ENCODE peak calls at places on chromosome 13, in nine cellular contexts. One of them, this sample, is unnamed.

GRCh38 chr13:99693351-99693750 is 192.1 kb downstream of the TM9SF2 start:
- DNase-seq in lung microvascular endothelial cell: no peak
- DNase-seq in stimulated activated CD4-positive, alpha-beta T cell treated with anti-CD3 and anti-CD28 coated beads, TNF-alpha, amount 100 ng/mL, for 48 hours: no peak
- DNase-seq in T-helper 1 cell: no peak
- DNase-seq in brain microvascular endothelial cell: no peak
- DNase-seq in T-cell: no peak
- DNase-seq in epithelial cell of prostate: no peak
- DNase-seq in WERI-Rb-1: peak; percentile 42
- DNase-seq in cardiac fibroblast: no peak
- DNase-seq in this sample: no peak

GRCh38 chr13:94656766-94657165 is 55.1 kb downstream of the GPR180 start:
- DNase-seq in lung microvascular endothelial cell: peak; percentile 72
- DNase-seq in stimulated activated CD4-positive, alpha-beta T cell treated with anti-CD3 and anti-CD28 coated beads, TNF-alpha, amount 100 ng/mL, for 48 hours: no peak
- DNase-seq in T-helper 1 cell: no peak
- DNase-seq in brain microvascular endothelial cell: peak; percentile 55
- DNase-seq in T-cell: no peak
- DNase-seq in epithelial cell of prostate: peak; percentile 79
- DNase-seq in WERI-Rb-1: no peak
- DNase-seq in cardiac fibroblast: peak; percentile 92
- DNase-seq in this sample: peak; percentile 78

GRCh38 chr13:44049546-44049945 is 169.8 kb downstream of the LACC1 start:
- DNase-seq in lung microvascular endothelial cell: no peak
- DNase-seq in stimulated activated CD4-positive, alpha-beta T cell treated with anti-CD3 and anti-CD28 coated beads, TNF-alpha, amount 100 ng/mL, for 48 hours: no peak
- DNase-seq in T-helper 1 cell: no peak
- DNase-seq in brain microvascular endothelial cell: no peak
- DNase-seq in T-cell: no peak
- DNase-seq in epithelial cell of prostate: no peak
- DNase-seq in WERI-Rb-1: no peak
- DNase-seq in cardiac fibroblast: no peak
- DNase-seq in this sample: no peak

GRCh38 chr13:46641274-46642081 is 88.5 kb downstream of the LRCH1 start:
- DNase-seq in lung microvascular endothelial cell: peak; percentile 69
- DNase-seq in stimulated activated CD4-positive, alpha-beta T cell treated with anti-CD3 and anti-CD28 coated beads, TNF-alpha, amount 100 ng/mL, for 48 hours: no peak
- DNase-seq in T-helper 1 cell: no peak
- DNase-seq in brain microvascular endothelial cell: no peak
- DNase-seq in T-cell: no peak
- DNase-seq in epithelial cell of prostate: no peak
- DNase-seq in WERI-Rb-1: no peak
- DNase-seq in cardiac fibroblast: peak; percentile 50
- DNase-seq in this sample: peak; percentile 49

GRCh38 chr13:98839826-98840769 is 87.6 kb upstream of the SLC15A1 start:
- DNase-seq in lung microvascular endothelial cell: peak; percentile 66
- DNase-seq in stimulated activated CD4-positive, alpha-beta T cell treated with anti-CD3 and anti-CD28 coated beads, TNF-alpha, amount 100 ng/mL, for 48 hours: peak; percentile 39
- DNase-seq in T-helper 1 cell: no peak
- DNase-seq in brain microvascular endothelial cell: peak; percentile 54
- DNase-seq in T-cell: no peak
- DNase-seq in epithelial cell of prostate: no peak
- DNase-seq in WERI-Rb-1: peak; percentile 90
- DNase-seq in cardiac fibroblast: peak; percentile 69
- DNase-seq in this sample: peak; percentile 62

GRCh38 chr13:36395280-36395679 is 37.0 kb upstream of the CCNA1 start:
- DNase-seq in lung microvascular endothelial cell: peak; percentile 46
- DNase-seq in stimulated activated CD4-positive, alpha-beta T cell treated with anti-CD3 and anti-CD28 coated beads, TNF-alpha, amount 100 ng/mL, for 48 hours: no peak
- DNase-seq in T-helper 1 cell: no peak
- DNase-seq in brain microvascular endothelial cell: no peak
- DNase-seq in T-cell: no peak
- DNase-seq in epithelial cell of prostate: no peak
- DNase-seq in WERI-Rb-1: no peak
- DNase-seq in cardiac fibroblast: peak; percentile 81
- DNase-seq in this sample: peak; percentile 77

GRCh38 chr13:100646030-100646673 is 28.4 kb downstream of the TMTC4 start:
- DNase-seq in lung microvascular endothelial cell: peak; percentile 63
- DNase-seq in stimulated activated CD4-positive, alpha-beta T cell treated with anti-CD3 and anti-CD28 coated beads, TNF-alpha, amount 100 ng/mL, for 48 hours: no peak
- DNase-seq in T-helper 1 cell: no peak
- DNase-seq in brain microvascular endothelial cell: peak; percentile 49
- DNase-seq in T-cell: no peak
- DNase-seq in epithelial cell of prostate: no peak
- DNase-seq in WERI-Rb-1: peak; percentile 76
- DNase-seq in cardiac fibroblast: peak; percentile 49
- DNase-seq in this sample: peak; percentile 60

GRCh38 chr13:111216166-111216960 is 101.3 kb downstream of the ARHGEF7 start:
- DNase-seq in lung microvascular endothelial cell: peak; percentile 36
- DNase-seq in stimulated activated CD4-positive, alpha-beta T cell treated with anti-CD3 and anti-CD28 coated beads, TNF-alpha, amount 100 ng/mL, for 48 hours: peak; percentile 7
- DNase-seq in T-helper 1 cell: no peak
- DNase-seq in brain microvascular endothelial cell: no peak
- DNase-seq in T-cell: peak; percentile 38
- DNase-seq in epithelial cell of prostate: no peak
- DNase-seq in WERI-Rb-1: peak; percentile 73
- DNase-seq in cardiac fibroblast: no peak
- DNase-seq in this sample: peak; percentile 45

GRCh38 chr13:49171358-49171757 is 48.8 kb upstream of the MLNR start:
- DNase-seq in lung microvascular endothelial cell: no peak
- DNase-seq in stimulated activated CD4-positive, alpha-beta T cell treated with anti-CD3 and anti-CD28 coated beads, TNF-alpha, amount 100 ng/mL, for 48 hours: no peak
- DNase-seq in T-helper 1 cell: no peak
- DNase-seq in brain microvascular endothelial cell: no peak
- DNase-seq in T-cell: no peak
- DNase-seq in epithelial cell of prostate: no peak
- DNase-seq in WERI-Rb-1: no peak
- DNase-seq in cardiac fibroblast: no peak
- DNase-seq in this sample: no peak

GRCh38 chr13:77779461-77780272 is 82.2 kb downstream of the SLAIN1 start:
- DNase-seq in lung microvascular endothelial cell: peak; percentile 84
- DNase-seq in stimulated activated CD4-positive, alpha-beta T cell treated with anti-CD3 and anti-CD28 coated beads, TNF-alpha, amount 100 ng/mL, for 48 hours: peak; percentile 11
- DNase-seq in T-helper 1 cell: no peak
- DNase-seq in brain microvascular endothelial cell: peak; percentile 33
- DNase-seq in T-cell: no peak
- DNase-seq in epithelial cell of prostate: peak; percentile 26
- DNase-seq in WERI-Rb-1: peak; percentile 10
- DNase-seq in cardiac fibroblast: peak; percentile 90
- DNase-seq in this sample: peak; percentile 91

GRCh38 chr13:23671902-23672301 is 101.7 kb downstream of the TNFRSF19 start:
- DNase-seq in lung microvascular endothelial cell: no peak
- DNase-seq in stimulated activated CD4-positive, alpha-beta T cell treated with anti-CD3 and anti-CD28 coated beads, TNF-alpha, amount 100 ng/mL, for 48 hours: no peak
- DNase-seq in T-helper 1 cell: no peak
- DNase-seq in brain microvascular endothelial cell: peak; percentile 30
- DNase-seq in T-cell: no peak
- DNase-seq in epithelial cell of prostate: peak; percentile 43
- DNase-seq in WERI-Rb-1: no peak
- DNase-seq in cardiac fibroblast: peak; percentile 80
- DNase-seq in this sample: peak; percentile 35

This sample was measured in fibroblast of pulmonary artery.